ENCODE peak calls at places on chromosomes 1 and 21, in four cellular contexts. One of them, this sample, is unnamed. For H3K4me1 and H3K27me3, the result is how much of the 10 kb centered on the place peaks cover.

GRCh38 chr1:155083865-155084721 is 5.5 kb downstream of the EFNA3 start:
- DNase-seq in GM23248: peak
- DNase-seq in MM.1S: peak
- DNase-seq in IMR-90: no peak
- DNase-seq in this sample: peak

GRCh38 chr1:193019442-193020026 is 39.6 kb downstream of the UCHL5 start:
- DNase-seq in GM23248: peak
- DNase-seq in MM.1S: peak
- DNase-seq in IMR-90: peak
- DNase-seq in this sample: peak

GRCh38 chr1:16903054-16903453 is 7.3 kb downstream of the RNU1-2 start:
- DNase-seq in GM23248: peak
- DNase-seq in MM.1S: peak
- DNase-seq in IMR-90: peak
- DNase-seq in this sample: peak

GRCh38 chr21:34801519-34802132 is 132.8 kb downstream of the CLIC6 start:
- DNase-seq in GM23248: no peak
- DNase-seq in MM.1S: peak
- DNase-seq in IMR-90: no peak
- DNase-seq in this sample: no peak

GRCh38 chr1:53001128-53001527 is 60.9 kb upstream of the PODN start:
- DNase-seq in GM23248: no peak
- DNase-seq in MM.1S: no peak
- DNase-seq in IMR-90: no peak
- DNase-seq in this sample: no peak

GRCh38 chr21:45534591-45535331 is 7.5 kb downstream of the SLC19A1 start:
- DNase-seq in GM23248: no peak
- DNase-seq in MM.1S: no peak
- DNase-seq in IMR-90: no peak
- DNase-seq in this sample: no peak

GRCh38 chr1:75954594-75954993 is 22.4 kb upstream of the ASB17 start:
- DNase-seq in GM23248: peak
- DNase-seq in MM.1S: no peak
- DNase-seq in IMR-90: peak
- DNase-seq in this sample: peak

GRCh38 chr21:42413093-42413492 is 9.4 kb downstream of the UBASH3A start:
- DNase-seq in GM23248: no peak
- DNase-seq in MM.1S: no peak
- DNase-seq in IMR-90: no peak
- DNase-seq in this sample: no peak

GRCh38 chr1:168360151-168360550 is 79.5 kb downstream of the TBX19 start:
- DNase-seq in GM23248: peak
- DNase-seq in MM.1S: no peak
- DNase-seq in IMR-90: no peak
- DNase-seq in this sample: peak

GRCh38 chr1:209672705-209673630 is 2.2 kb upstream of the G0S2 start:
- DNase-seq in GM23248: peak
- DNase-seq in MM.1S: peak
- DNase-seq in IMR-90: no peak
- DNase-seq in this sample: no peak

GRCh38 chr1:98388431-98388830 is 273.1 kb upstream of the SNX7 start:
- DNase-seq in GM23248: peak
- DNase-seq in MM.1S: peak
- DNase-seq in IMR-90: peak
- DNase-seq in this sample: peak

GRCh38 chr1:213989071-213989739 is 1.4 kb downstream of the PROX1 start:
- DNase-seq in GM23248: no peak
- DNase-seq in MM.1S: peak
- DNase-seq in IMR-90: no peak
- DNase-seq in this sample: peak

GRCh38 chr1:200304146-200304545 is 105.7 kb downstream of the ZNF281 start:
- DNase-seq in GM23248: no peak
- DNase-seq in MM.1S: no peak
- DNase-seq in IMR-90: no peak
- DNase-seq in this sample: no peak

GRCh38 chr1:4797429-4797828 is 143.0 kb downstream of the AJAP1 start:
- DNase-seq in GM23248: no peak
- DNase-seq in MM.1S: no peak
- DNase-seq in IMR-90: no peak
- DNase-seq in this sample: no peak

GRCh38 chr1:169588785-169589485 is 2.7 kb upstream of the F5 start:
- DNase-seq in GM23248: no peak
- DNase-seq in MM.1S: no peak
- DNase-seq in IMR-90: no peak
- DNase-seq in this sample: no peak

GRCh38 chr1:73978964-73979363 is 219.0 kb downstream of the LRRIQ3 start:
- DNase-seq in GM23248: no peak
- DNase-seq in MM.1S: no peak
- DNase-seq in IMR-90: no peak
- DNase-seq in this sample: no peak

GRCh38 chr1:240031009-240031408 is 60.7 kb upstream of the FMN2 start:
- DNase-seq in GM23248: peak
- DNase-seq in MM.1S: no peak
- DNase-seq in IMR-90: peak
- DNase-seq in this sample: peak

GRCh38 chr1:27436204-27437159 is 44.1 kb downstream of the GPR3 start:
- DNase-seq in GM23248: peak
- DNase-seq in MM.1S: peak
- DNase-seq in IMR-90: peak
- DNase-seq in this sample: peak

GRCh38 chr1:77639056-77639455 is 43.4 kb downstream of the ZZZ3 start:
- DNase-seq in GM23248: peak
- DNase-seq in MM.1S: no peak
- DNase-seq in IMR-90: peak
- DNase-seq in this sample: peak

GRCh38 chr1:207844374-207844773 is 66.6 kb downstream of the CD34 start:
- DNase-seq in GM23248: peak
- DNase-seq in MM.1S: no peak
- DNase-seq in IMR-90: no peak
- DNase-seq in this sample: peak
- H3K4me1 ChIP-seq in GM23248: under half
- H3K4me1 ChIP-seq in MM.1S: under half
- H3K4me1 ChIP-seq in IMR-90: under half
- H3K4me1 ChIP-seq in this sample: under half

GRCh38 chr1:26047278-26047874 is 1.5 kb upstream of the SLC30A2 start:
- DNase-seq in GM23248: no peak
- DNase-seq in MM.1S: no peak
- DNase-seq in IMR-90: no peak
- DNase-seq in this sample: no peak

GRCh38 chr1:26044414-26044813 is 1.5 kb downstream of the SLC30A2 start:
- DNase-seq in GM23248: no peak
- DNase-seq in MM.1S: no peak
- DNase-seq in IMR-90: no peak
- DNase-seq in this sample: no peak

GRCh38 chr1:26045712-26046312 is at the start of gene SLC30A2:
- DNase-seq in GM23248: peak
- DNase-seq in MM.1S: no peak
- DNase-seq in IMR-90: no peak
- DNase-seq in this sample: peak

GRCh38 chr1:26044971-26045711 is 777 bp downstream of the SLC30A2 start:
- DNase-seq in GM23248: no peak
- DNase-seq in MM.1S: no peak
- DNase-seq in IMR-90: no peak
- DNase-seq in this sample: no peak

DNA sequence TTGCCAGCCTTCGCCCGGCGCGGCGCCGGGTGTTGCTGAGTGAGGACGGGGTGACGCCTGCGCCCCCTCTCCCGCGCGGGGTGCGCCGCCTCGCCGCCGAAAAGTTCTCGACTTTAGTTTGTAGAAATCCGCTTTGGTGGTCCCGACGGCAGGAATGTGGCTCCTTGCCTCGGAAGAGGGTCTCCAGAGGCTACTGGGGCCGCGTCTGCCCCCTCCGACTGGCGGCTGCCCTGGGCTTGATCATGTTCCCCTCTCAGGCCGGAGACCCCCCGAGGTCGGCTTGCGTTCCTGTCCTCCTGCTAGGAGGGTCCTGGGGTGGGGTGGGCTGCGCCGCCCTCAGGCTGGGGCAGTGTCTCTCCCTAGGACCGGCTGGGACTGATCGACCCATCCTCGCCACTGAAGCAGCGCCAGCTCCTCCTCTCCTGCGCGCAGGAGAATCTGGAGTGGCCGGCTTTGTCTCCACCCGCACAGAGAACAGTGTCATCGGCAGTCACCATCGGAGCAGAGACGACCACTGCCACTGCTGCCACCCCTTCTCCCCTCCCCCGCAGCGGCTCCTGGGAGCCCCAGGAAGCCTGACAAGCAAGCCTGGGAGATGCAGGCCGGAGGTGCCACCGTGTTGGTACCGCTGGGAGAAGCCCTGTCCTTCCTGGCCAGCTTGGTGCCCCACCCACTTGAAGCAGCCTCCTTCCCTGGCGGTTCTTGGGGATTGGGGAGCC is 554 bp upstream of the SLC30A2 start:
- DNase-seq in GM23248: no peak
- DNase-seq in MM.1S: no peak
- DNase-seq in IMR-90: no peak
- DNase-seq in this sample: no peak
- H3K27me3 ChIP-seq in GM23248: half or more
- H3K27me3 ChIP-seq in MM.1S: half or more
- H3K27me3 ChIP-seq in IMR-90: half or more
- H3K27me3 ChIP-seq in this sample: half or more

GRCh38 chr1:39409055-39409816 is 82.2 kb upstream of the BMP8A start:
- DNase-seq in GM23248: peak
- DNase-seq in MM.1S: peak
- DNase-seq in IMR-90: peak
- DNase-seq in this sample: peak

GRCh38 chr1:39407889-39408640 is 83.4 kb upstream of the BMP8A start:
- DNase-seq in GM23248: peak
- DNase-seq in MM.1S: peak
- DNase-seq in IMR-90: no peak
- DNase-seq in this sample: no peak

GRCh38 chr1:39407496-39407888 is 83.9 kb upstream of the BMP8A start:
- DNase-seq in GM23248: peak
- DNase-seq in MM.1S: peak
- DNase-seq in IMR-90: no peak
- DNase-seq in this sample: peak

GRCh38 chr1:39406533-39407478 is 84.6 kb upstream of the BMP8A start:
- DNase-seq in GM23248: peak
- DNase-seq in MM.1S: peak
- DNase-seq in IMR-90: peak
- DNase-seq in this sample: peak

GRCh38 chr1:39408641-39409054 is 82.8 kb upstream of the BMP8A start:
- DNase-seq in GM23248: peak
- DNase-seq in MM.1S: peak
- DNase-seq in IMR-90: peak
- DNase-seq in this sample: peak
- H3K9ac ChIP-seq in GM23248: peak
- H3K9ac ChIP-seq in MM.1S: peak
- H3K9ac ChIP-seq in IMR-90: no peak
- H3K9ac ChIP-seq in this sample: peak

GRCh38 chr21:43948740-43949498 is 63.2 kb upstream of the TRAPPC10 start:
- DNase-seq in GM23248: no peak
- DNase-seq in MM.1S: no peak
- DNase-seq in IMR-90: no peak
- DNase-seq in this sample: no peak
- H3K4me1 ChIP-seq in GM23248: under half
- H3K4me1 ChIP-seq in MM.1S: under half
- H3K4me1 ChIP-seq in IMR-90: under half
- H3K4me1 ChIP-seq in this sample: under half

GRCh38 chr1:63773815-63774616 is at the start of gene ROR1:
- DNase-seq in GM23248: peak
- DNase-seq in MM.1S: peak
- DNase-seq in IMR-90: peak
- DNase-seq in this sample: peak
- H3K27me3 ChIP-seq in GM23248: under half
- H3K27me3 ChIP-seq in MM.1S: under half
- H3K27me3 ChIP-seq in IMR-90: under half
- H3K27me3 ChIP-seq in this sample: under half